ENCODE peak calls at places on chromosomes 1 and 21, in five cellular contexts. F is GM23248, D is LoVo, R is mesothelial cell of epicardium, K is psoas muscle. P is an unnamed sample.

GRCh38 chr1:2543543-2544092 is 12.6 kb upstream of the TNFRSF14 start:
- DNase-seq in F (peak), D (no peak), R (no peak), K (no peak), P (no peak)

GRCh38 chr1:203186446-203187305 is at the start of gene CHI3L1:
- DNase-seq in F (no peak), D (no peak), R (no peak), K (no peak), P (no peak)

GRCh38 chr1:209584186-209584776 is 767 bp downstream of the CAMK1G start:
- DNase-seq in F (no peak), D (no peak), R (peak), K (no peak), P (no peak)

GRCh38 chr21:15508554-15508953 is 221.2 kb upstream of the USP25 start:
- DNase-seq in F (no peak), D (no peak), R (no peak), K (no peak), P (no peak)

GRCh38 chr1:184595609-184596008 is 159.0 kb downstream of the EDEM3 start:
- DNase-seq in F (peak), D (no peak), R (no peak), K (no peak), P (no peak)

GRCh38 chr21:45997495-45998275 is 16.1 kb downstream of the COL6A1 start:
- DNase-seq in F (no peak), D (no peak), R (no peak), K (peak), P (no peak)

GRCh38 chr1:183327429-183328290 is 90.5 kb downstream of the NMNAT2 start:
- DNase-seq in F (peak), D (no peak), R (no peak), K (peak), P (no peak)

GRCh38 chr1:52032785-52033131 is 852 bp downstream of the KTI12 start:
- DNase-seq in F (peak), D (no peak), R (peak), K (peak), P (no peak)

P was measured in progenitor cell of endocrine pancreas.